ENCODE peak calls at places on chromosomes 12 and 14, in six cellular contexts. One of them, this sample, is unnamed.

GRCh38 chr14:54606178-54606577 is 39.2 kb downstream of the SAMD4A start:
- DNase-seq in GM12865: no peak
- DNase-seq in GM23248: peak
- DNase-seq in ovary: no peak
- DNase-seq in GM23338: peak
- DNase-seq in fibroblast of pulmonary artery: peak
- DNase-seq in this sample: no peak

GRCh38 chr12:59820594-59821011 is 224.8 kb downstream of the SLC16A7 start:
- DNase-seq in fibroblast of pulmonary artery: no peak
- DNase-seq in GM23248: peak
- DNase-seq in GM23338: no peak
- DNase-seq in ovary: no peak
- DNase-seq in GM12865: no peak
- DNase-seq in this sample: no peak

GRCh38 chr14:35446450-35446849 is 41.9 kb upstream of the NFKBIA start:
- DNase-seq in GM12865: no peak
- DNase-seq in GM23338: no peak
- DNase-seq in ovary: no peak
- DNase-seq in fibroblast of pulmonary artery: no peak
- DNase-seq in GM23248: no peak
- DNase-seq in this sample: peak

GRCh38 chr12:49043856-49044258 is 16.7 kb downstream of the KMT2D start:
- DNase-seq in GM23248: peak
- DNase-seq in GM23338: peak
- DNase-seq in fibroblast of pulmonary artery: peak
- DNase-seq in ovary: no peak
- DNase-seq in GM12865: peak
- DNase-seq in this sample: peak

GRCh38 chr14:99393059-99393655 is 87.5 kb downstream of the SETD3 start:
- DNase-seq in GM23248: peak
- DNase-seq in ovary: no peak
- DNase-seq in fibroblast of pulmonary artery: peak
- DNase-seq in GM12865: peak
- DNase-seq in GM23338: peak
- DNase-seq in this sample: peak

GRCh38 chr14:98173291-98173690 is 1098.7 kb downstream of the BCL11B start:
- DNase-seq in GM12865: peak
- DNase-seq in GM23248: no peak
- DNase-seq in GM23338: no peak
- DNase-seq in fibroblast of pulmonary artery: no peak
- DNase-seq in ovary: no peak
- DNase-seq in this sample: no peak

GRCh38 chr12:95066091-95066855 is 7.1 kb downstream of the NR2C1 start:
- DNase-seq in ovary: no peak
- DNase-seq in fibroblast of pulmonary artery: no peak
- DNase-seq in GM23248: no peak
- DNase-seq in GM23338: no peak
- DNase-seq in GM12865: no peak
- DNase-seq in this sample: peak

GRCh38 chr12:101027200-101027599 is 182.8 kb downstream of the SLC5A8 start:
- DNase-seq in GM23248: no peak
- DNase-seq in GM12865: no peak
- DNase-seq in GM23338: peak
- DNase-seq in fibroblast of pulmonary artery: no peak
- DNase-seq in ovary: no peak
- DNase-seq in this sample: no peak

GRCh38 chr12:86712425-86712843 is 456.2 kb upstream of the MGAT4C start:
- DNase-seq in GM23248: peak
- DNase-seq in fibroblast of pulmonary artery: peak
- DNase-seq in ovary: no peak
- DNase-seq in GM23338: no peak
- DNase-seq in GM12865: no peak
- DNase-seq in this sample: peak

GRCh38 chr12:109153711-109154434 is 37.5 kb downstream of the ACACB start:
- DNase-seq in GM23248: no peak
- DNase-seq in fibroblast of pulmonary artery: no peak
- DNase-seq in ovary: peak
- DNase-seq in GM12865: no peak
- DNase-seq in GM23338: peak
- DNase-seq in this sample: no peak

GRCh38 chr12:110077769-110078168 is 29.4 kb upstream of the C12orf76 start:
- DNase-seq in GM23338: no peak
- DNase-seq in fibroblast of pulmonary artery: no peak
- DNase-seq in ovary: no peak
- DNase-seq in GM12865: no peak
- DNase-seq in GM23248: no peak
- DNase-seq in this sample: no peak

GRCh38 chr14:23434488-23435219 is 806 bp downstream of the MYH7 start:
- DNase-seq in GM12865: no peak
- DNase-seq in ovary: no peak
- DNase-seq in fibroblast of pulmonary artery: no peak
- DNase-seq in GM23338: no peak
- DNase-seq in GM23248: no peak
- DNase-seq in this sample: peak

GRCh38 chr12:27924350-27925140 is 48.0 kb downstream of the PTHLH start:
- DNase-seq in GM23338: no peak
- DNase-seq in GM23248: peak
- DNase-seq in GM12865: no peak
- DNase-seq in ovary: no peak
- DNase-seq in fibroblast of pulmonary artery: no peak
- DNase-seq in this sample: peak

GRCh38 chr12:103036581-103037214 is 79.2 kb downstream of the ASCL1 start:
- DNase-seq in GM23338: no peak
- DNase-seq in fibroblast of pulmonary artery: no peak
- DNase-seq in GM23248: no peak
- DNase-seq in ovary: no peak
- DNase-seq in GM12865: peak
- DNase-seq in this sample: no peak

GRCh38 chr12:30330565-30330964 is 365.1 kb downstream of the IPO8 start:
- DNase-seq in GM23338: no peak
- DNase-seq in GM12865: no peak
- DNase-seq in ovary: no peak
- DNase-seq in GM23248: no peak
- DNase-seq in fibroblast of pulmonary artery: no peak
- DNase-seq in this sample: no peak

GRCh38 chr12:6053541-6053940 is 70.9 kb downstream of the VWF start:
- DNase-seq in ovary: no peak
- DNase-seq in GM23338: no peak
- DNase-seq in fibroblast of pulmonary artery: peak
- DNase-seq in GM23248: no peak
- DNase-seq in GM12865: no peak
- DNase-seq in this sample: no peak

GRCh38 chr12:27198036-27198435 is 46.0 kb upstream of the STK38L start:
- DNase-seq in fibroblast of pulmonary artery: peak
- DNase-seq in ovary: no peak
- DNase-seq in GM12865: no peak
- DNase-seq in GM23338: peak
- DNase-seq in GM23248: peak
- DNase-seq in this sample: no peak

GRCh38 chr14:87111741-87112140 is 881.2 kb downstream of the GALC start:
- DNase-seq in ovary: no peak
- DNase-seq in GM12865: no peak
- DNase-seq in fibroblast of pulmonary artery: no peak
- DNase-seq in GM23248: no peak
- DNase-seq in GM23338: no peak
- DNase-seq in this sample: no peak

GRCh38 chr12:106771425-106771824 is 3.1 kb upstream of the RIC8B start:
- DNase-seq in fibroblast of pulmonary artery: no peak
- DNase-seq in GM23248: no peak
- DNase-seq in ovary: no peak
- DNase-seq in GM12865: no peak
- DNase-seq in GM23338: peak
- DNase-seq in this sample: no peak

GRCh38 chr12:50344245-50344644 is 52.2 kb downstream of the FAM186A start:
- DNase-seq in ovary: no peak
- DNase-seq in GM23338: no peak
- DNase-seq in GM23248: no peak
- DNase-seq in fibroblast of pulmonary artery: no peak
- DNase-seq in GM12865: no peak
- DNase-seq in this sample: no peak

GRCh38 chr12:132178801-132179401 is 34.6 kb downstream of the NOC4L start:
- DNase-seq in fibroblast of pulmonary artery: no peak
- DNase-seq in GM23338: peak
- DNase-seq in GM12865: no peak
- DNase-seq in GM23248: no peak
- DNase-seq in ovary: no peak
- DNase-seq in this sample: peak

GRCh38 chr14:97692084-97692483 is 894.9 kb downstream of the VRK1 start:
- DNase-seq in ovary: no peak
- DNase-seq in GM12865: no peak
- DNase-seq in GM23248: no peak
- DNase-seq in GM23338: no peak
- DNase-seq in fibroblast of pulmonary artery: no peak
- DNase-seq in this sample: no peak

GRCh38 chr14:104886690-104887622 is 21.9 kb downstream of the CEP170B start:
- DNase-seq in GM23338: no peak
- DNase-seq in ovary: peak
- DNase-seq in fibroblast of pulmonary artery: no peak
- DNase-seq in GM23248: no peak
- DNase-seq in GM12865: no peak
- DNase-seq in this sample: no peak

GRCh38 chr12:25121110-25121509 is 73.8 kb downstream of the DNAI7 start:
- DNase-seq in fibroblast of pulmonary artery: no peak
- DNase-seq in GM12865: no peak
- DNase-seq in ovary: no peak
- DNase-seq in GM23248: no peak
- DNase-seq in GM23338: no peak
- DNase-seq in this sample: no peak

GRCh38 chr14:100890044-100890443 is 13.5 kb downstream of the RTL1 start:
- DNase-seq in GM12865: no peak
- DNase-seq in ovary: no peak
- DNase-seq in fibroblast of pulmonary artery: no peak
- DNase-seq in GM23338: no peak
- DNase-seq in GM23248: no peak
- DNase-seq in this sample: no peak

GRCh38 chr12:94603434-94604068 is 46.8 kb downstream of the TMCC3 start:
- DNase-seq in ovary: no peak
- DNase-seq in fibroblast of pulmonary artery: peak
- DNase-seq in GM12865: peak
- DNase-seq in GM23248: peak
- DNase-seq in GM23338: peak
- DNase-seq in this sample: peak

GRCh38 chr12:4810219-4810671 is 90.0 kb downstream of the GALNT8 start:
- DNase-seq in GM12865: no peak
- DNase-seq in fibroblast of pulmonary artery: no peak
- DNase-seq in GM23338: no peak
- DNase-seq in ovary: no peak
- DNase-seq in GM23248: no peak
- DNase-seq in this sample: no peak

GRCh38 chr12:4807813-4808212 is 87.6 kb downstream of the GALNT8 start:
- DNase-seq in GM23338: no peak
- DNase-seq in fibroblast of pulmonary artery: no peak
- DNase-seq in GM12865: peak
- DNase-seq in GM23248: no peak
- DNase-seq in ovary: no peak
- DNase-seq in this sample: no peak

GRCh38 chr12:4807116-4807783 is 87.0 kb downstream of the GALNT8 start:
- DNase-seq in GM23338: no peak
- DNase-seq in ovary: no peak
- DNase-seq in GM23248: no peak
- DNase-seq in GM12865: peak
- DNase-seq in fibroblast of pulmonary artery: no peak
- DNase-seq in this sample: no peak

GRCh38 chr12:4809013-4809448 is 88.8 kb downstream of the GALNT8 start:
- DNase-seq in GM12865: no peak
- DNase-seq in ovary: no peak
- DNase-seq in GM23338: peak
- DNase-seq in fibroblast of pulmonary artery: no peak
- DNase-seq in GM23248: no peak
- DNase-seq in this sample: no peak

GRCh38 chr12:4809449-4810218 is 89.4 kb downstream of the GALNT8 start:
- DNase-seq in GM23248: peak
- DNase-seq in GM12865: no peak
- DNase-seq in ovary: no peak
- DNase-seq in GM23338: peak
- DNase-seq in fibroblast of pulmonary artery: no peak
- DNase-seq in this sample: no peak
- H3K4me3 ChIP-seq in GM23248: no peak
- H3K4me3 ChIP-seq in GM12865: no peak
- H3K4me3 ChIP-seq in ovary: peak
- H3K4me3 ChIP-seq in GM23338: peak
- H3K4me3 ChIP-seq in fibroblast of pulmonary artery: no peak
- H3K4me3 ChIP-seq in this sample: no peak

DNA sequence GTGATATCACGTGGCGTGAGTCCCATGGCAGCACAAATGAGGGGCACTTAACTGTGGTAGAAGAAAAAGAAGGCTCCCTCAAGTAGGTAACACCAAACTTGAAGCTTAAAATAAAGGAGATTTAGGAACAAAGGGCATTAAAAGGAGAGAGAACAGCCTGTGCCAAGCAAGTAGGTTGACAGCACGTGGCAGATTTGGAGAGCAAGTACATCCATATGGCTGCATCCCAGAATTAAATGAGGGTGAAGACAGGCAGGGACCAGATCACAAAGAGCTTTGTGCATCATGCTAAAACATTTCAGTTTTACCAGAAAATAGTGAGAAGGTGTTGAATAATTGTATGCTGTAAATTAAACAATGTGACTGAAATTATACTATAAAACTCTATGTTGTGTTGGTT is 32.8 kb downstream of the KCNMB4 start:
- DNase-seq in fibroblast of pulmonary artery: no peak
- DNase-seq in ovary: no peak
- DNase-seq in GM23248: no peak
- DNase-seq in GM12865: no peak
- DNase-seq in GM23338: no peak
- DNase-seq in this sample: no peak
- H3K4me3 ChIP-seq in fibroblast of pulmonary artery: no peak
- H3K4me3 ChIP-seq in ovary: no peak
- H3K4me3 ChIP-seq in GM23248: no peak
- H3K4me3 ChIP-seq in GM12865: no peak
- H3K4me3 ChIP-seq in GM23338: no peak
- H3K4me3 ChIP-seq in this sample: no peak

DNA sequence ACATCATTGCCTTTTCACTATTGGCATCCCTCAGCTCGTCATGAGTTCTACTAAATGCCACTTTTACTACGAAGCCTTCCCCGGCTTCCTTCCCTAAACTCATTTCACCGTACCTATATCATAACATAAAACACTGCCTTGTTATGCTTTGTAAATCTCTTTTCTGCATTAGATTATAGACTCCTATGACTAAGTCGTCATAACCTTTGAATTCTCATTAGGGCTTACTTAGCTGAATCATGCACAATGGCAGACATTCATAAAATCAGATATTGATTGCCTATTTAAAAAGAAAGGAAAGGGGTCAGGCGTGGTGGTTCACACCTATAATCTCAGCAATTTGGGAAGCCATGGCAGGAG is 21.0 kb downstream of the BTG1 start:
- DNase-seq in GM23338: no peak
- DNase-seq in ovary: no peak
- DNase-seq in GM12865: no peak
- DNase-seq in GM23248: no peak
- DNase-seq in fibroblast of pulmonary artery: no peak
- DNase-seq in this sample: no peak
- H3K4me3 ChIP-seq in GM23338: no peak
- H3K4me3 ChIP-seq in ovary: no peak
- H3K4me3 ChIP-seq in GM12865: no peak
- H3K4me3 ChIP-seq in GM23248: no peak
- H3K4me3 ChIP-seq in fibroblast of pulmonary artery: no peak
- H3K4me3 ChIP-seq in this sample: no peak

GRCh38 chr14:71597289-71597920 is 334.8 kb upstream of the RGS6 start:
- DNase-seq in ovary: no peak
- DNase-seq in fibroblast of pulmonary artery: no peak
- DNase-seq in GM12865: no peak
- DNase-seq in GM23338: no peak
- DNase-seq in GM23248: no peak
- DNase-seq in this sample: peak
- H3K4me3 ChIP-seq in ovary: no peak
- H3K4me3 ChIP-seq in fibroblast of pulmonary artery: no peak
- H3K4me3 ChIP-seq in GM12865: no peak
- H3K4me3 ChIP-seq in GM23338: no peak
- H3K4me3 ChIP-seq in GM23248: no peak
- H3K4me3 ChIP-seq in this sample: no peak